ENCODE peak calls at places on chromosomes 11 and 22, in five cellular contexts. One of them, this sample, is unnamed.
A peak's percentile ranks its signal among the peaks of the same experiment; 100 is the strongest.

GRCh38 chr11:46249103-46249942 is 28.1 kb upstream of the CREB3L1 start:
- DNase-seq in COR-L47: no peak
- DNase-seq in stimulated activated CD8-positive, alpha-beta memory T cell treated with anti-CD3 and anti-CD28 coated beads, Interleukin-2, amount 100 ng/mL, for 1 hour: no peak
- DNase-seq in endothelial cell: no peak
- DNase-seq in IMR-90: peak; percentile 67
- DNase-seq in this sample: no peak

GRCh38 chr22:28111501-28111900 is 192.4 kb upstream of the PITPNB start:
- DNase-seq in endothelial cell: no peak
- DNase-seq in stimulated activated CD8-positive, alpha-beta memory T cell treated with anti-CD3 and anti-CD28 coated beads, Interleukin-2, amount 100 ng/mL, for 1 hour: no peak
- DNase-seq in IMR-90: no peak
- DNase-seq in COR-L47: no peak
- DNase-seq in this sample: no peak

GRCh38 chr11:118233377-118233776 is 8.6 kb upstream of the JAML start:
- DNase-seq in IMR-90: no peak
- DNase-seq in COR-L47: no peak
- DNase-seq in stimulated activated CD8-positive, alpha-beta memory T cell treated with anti-CD3 and anti-CD28 coated beads, Interleukin-2, amount 100 ng/mL, for 1 hour: no peak
- DNase-seq in endothelial cell: no peak
- DNase-seq in this sample: no peak

GRCh38 chr22:28175730-28176492 is 256.9 kb upstream of the PITPNB start:
- DNase-seq in COR-L47: no peak
- DNase-seq in endothelial cell: no peak
- DNase-seq in IMR-90: no peak
- DNase-seq in stimulated activated CD8-positive, alpha-beta memory T cell treated with anti-CD3 and anti-CD28 coated beads, Interleukin-2, amount 100 ng/mL, for 1 hour: no peak
- DNase-seq in this sample: no peak

GRCh38 chr22:49208768-49209252 is 618.9 kb downstream of the BRD1 start:
- DNase-seq in IMR-90: no peak
- DNase-seq in COR-L47: no peak
- DNase-seq in endothelial cell: peak; percentile 40
- DNase-seq in stimulated activated CD8-positive, alpha-beta memory T cell treated with anti-CD3 and anti-CD28 coated beads, Interleukin-2, amount 100 ng/mL, for 1 hour: no peak
- DNase-seq in this sample: no peak

GRCh38 chr22:26429458-26430238 is 588 bp downstream of the ASPHD2 start:
- DNase-seq in endothelial cell: no peak
- DNase-seq in IMR-90: no peak
- DNase-seq in COR-L47: no peak
- DNase-seq in stimulated activated CD8-positive, alpha-beta memory T cell treated with anti-CD3 and anti-CD28 coated beads, Interleukin-2, amount 100 ng/mL, for 1 hour: no peak
- DNase-seq in this sample: no peak

GRCh38 chr22:17853066-17853465 is 78.8 kb upstream of the BID start:
- DNase-seq in IMR-90: no peak
- DNase-seq in COR-L47: no peak
- DNase-seq in stimulated activated CD8-positive, alpha-beta memory T cell treated with anti-CD3 and anti-CD28 coated beads, Interleukin-2, amount 100 ng/mL, for 1 hour: no peak
- DNase-seq in endothelial cell: no peak
- DNase-seq in this sample: no peak

GRCh38 chr11:130157111-130157510 is 2.5 kb upstream of the ST14 start:
- DNase-seq in stimulated activated CD8-positive, alpha-beta memory T cell treated with anti-CD3 and anti-CD28 coated beads, Interleukin-2, amount 100 ng/mL, for 1 hour: no peak
- DNase-seq in endothelial cell: no peak
- DNase-seq in IMR-90: no peak
- DNase-seq in COR-L47: no peak
- DNase-seq in this sample: no peak

GRCh38 chr11:117671370-117671769 is 125.6 kb downstream of the DSCAML1 start:
- DNase-seq in stimulated activated CD8-positive, alpha-beta memory T cell treated with anti-CD3 and anti-CD28 coated beads, Interleukin-2, amount 100 ng/mL, for 1 hour: no peak
- DNase-seq in COR-L47: no peak
- DNase-seq in endothelial cell: no peak
- DNase-seq in IMR-90: no peak
- DNase-seq in this sample: no peak